ENCODE peak calls at places on chromosomes 5 and 9, in eight cellular contexts. One of them, this sample, is unnamed. For H3K4me1, the result is how much of the 10 kb centered on the place peaks cover.

GRCh38 chr9:16069671-16070586 is 517.1 kb downstream of the CCDC171 start:
- DNase-seq in thoracic aorta: no peak
- DNase-seq in CD8-positive, alpha-beta T cell: no peak
- DNase-seq in neural progenitor cell: peak
- DNase-seq in endodermal cell: no peak
- DNase-seq in psoas muscle: no peak
- DNase-seq in DND-41: no peak
- DNase-seq in mammary epithelial cell: no peak
- DNase-seq in this sample: no peak

GRCh38 chr9:128142596-128142995 is 6.7 kb upstream of the LCN2 start:
- DNase-seq in thoracic aorta: no peak
- DNase-seq in CD8-positive, alpha-beta T cell: no peak
- DNase-seq in neural progenitor cell: no peak
- DNase-seq in endodermal cell: no peak
- DNase-seq in psoas muscle: peak
- DNase-seq in DND-41: no peak
- DNase-seq in mammary epithelial cell: no peak
- DNase-seq in this sample: no peak

GRCh38 chr9:77996696-77997095 is 34.9 kb downstream of the GNAQ start:
- DNase-seq in thoracic aorta: no peak
- DNase-seq in CD8-positive, alpha-beta T cell: no peak
- DNase-seq in neural progenitor cell: no peak
- DNase-seq in endodermal cell: no peak
- DNase-seq in psoas muscle: no peak
- DNase-seq in DND-41: no peak
- DNase-seq in mammary epithelial cell: no peak
- DNase-seq in this sample: no peak

GRCh38 chr5:69498384-69498783 is 5.8 kb downstream of the OCLN start:
- DNase-seq in thoracic aorta: no peak
- DNase-seq in CD8-positive, alpha-beta T cell: no peak
- DNase-seq in neural progenitor cell: no peak
- DNase-seq in endodermal cell: no peak
- DNase-seq in psoas muscle: no peak
- DNase-seq in DND-41: no peak
- DNase-seq in mammary epithelial cell: no peak
- DNase-seq in this sample: no peak

GRCh38 chr9:129143461-129143927 is 32.3 kb downstream of the PTPA start:
- DNase-seq in thoracic aorta: no peak
- DNase-seq in CD8-positive, alpha-beta T cell: no peak
- DNase-seq in neural progenitor cell: no peak
- DNase-seq in endodermal cell: peak
- DNase-seq in psoas muscle: peak
- DNase-seq in DND-41: no peak
- DNase-seq in mammary epithelial cell: no peak
- DNase-seq in this sample: peak

GRCh38 chr9:76637426-76637825 is 126.8 kb upstream of the PCA3 start:
- DNase-seq in thoracic aorta: no peak
- DNase-seq in CD8-positive, alpha-beta T cell: no peak
- DNase-seq in neural progenitor cell: no peak
- DNase-seq in endodermal cell: no peak
- DNase-seq in psoas muscle: no peak
- DNase-seq in DND-41: no peak
- DNase-seq in mammary epithelial cell: peak
- DNase-seq in this sample: no peak

GRCh38 chr5:168649306-168649705 is 70.1 kb upstream of the PANK3 start:
- DNase-seq in thoracic aorta: no peak
- DNase-seq in CD8-positive, alpha-beta T cell: no peak
- DNase-seq in neural progenitor cell: no peak
- DNase-seq in endodermal cell: no peak
- DNase-seq in psoas muscle: no peak
- DNase-seq in DND-41: no peak
- DNase-seq in mammary epithelial cell: peak
- DNase-seq in this sample: no peak

GRCh38 chr5:174935854-174936474 is 211.6 kb downstream of the MSX2 start:
- DNase-seq in thoracic aorta: no peak
- DNase-seq in CD8-positive, alpha-beta T cell: peak
- DNase-seq in neural progenitor cell: peak
- DNase-seq in endodermal cell: peak
- DNase-seq in psoas muscle: peak
- DNase-seq in DND-41: peak
- DNase-seq in mammary epithelial cell: peak
- DNase-seq in this sample: peak

GRCh38 chr9:86263876-86264275 is 4.4 kb upstream of the C9orf153 start:
- DNase-seq in thoracic aorta: no peak
- DNase-seq in CD8-positive, alpha-beta T cell: no peak
- DNase-seq in neural progenitor cell: no peak
- DNase-seq in endodermal cell: no peak
- DNase-seq in psoas muscle: no peak
- DNase-seq in DND-41: no peak
- DNase-seq in mammary epithelial cell: no peak
- DNase-seq in this sample: no peak

DNA sequence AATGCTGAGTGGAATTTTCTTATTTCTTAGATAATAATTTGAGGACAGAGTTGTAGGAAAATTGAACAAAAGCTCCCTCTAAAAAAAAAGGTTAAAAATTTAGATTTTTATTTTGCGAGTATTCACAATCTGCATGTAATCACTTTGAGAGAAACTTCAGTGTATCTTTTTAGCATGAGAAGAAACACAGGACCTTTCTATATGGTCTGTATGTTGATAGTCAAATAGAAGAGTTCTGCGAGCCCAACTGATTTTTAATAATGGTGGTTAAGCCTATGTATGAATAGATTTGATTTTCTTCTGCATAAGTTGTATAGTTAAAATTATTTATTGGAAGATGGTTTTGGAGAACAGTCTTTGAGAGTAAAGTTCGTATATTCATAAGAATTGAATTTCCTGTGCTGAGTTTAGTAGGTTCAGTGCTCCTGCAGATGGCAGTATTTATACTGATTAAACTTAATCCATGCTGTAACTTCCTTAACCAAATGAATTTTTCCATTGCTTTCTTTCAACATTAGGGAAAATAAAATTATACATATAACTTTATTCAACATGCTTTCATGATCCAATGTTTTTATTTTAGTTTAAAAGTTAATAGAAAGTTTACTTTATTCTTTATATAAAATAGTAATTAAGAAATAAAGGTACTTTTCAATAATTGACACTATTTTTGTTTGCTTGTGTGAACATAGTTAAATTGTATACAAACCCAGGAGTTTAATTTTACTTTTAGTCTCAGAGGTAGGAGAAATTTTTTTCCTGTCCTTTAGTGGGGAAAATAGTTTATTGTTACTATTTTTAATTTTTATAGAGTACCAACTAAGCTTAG is 19.6 kb downstream of the TCERG1 start:
- DNase-seq in thoracic aorta: no peak
- DNase-seq in CD8-positive, alpha-beta T cell: no peak
- DNase-seq in neural progenitor cell: peak
- DNase-seq in endodermal cell: no peak
- DNase-seq in psoas muscle: no peak
- DNase-seq in DND-41: no peak
- DNase-seq in mammary epithelial cell: no peak
- DNase-seq in this sample: no peak
- TF ChIP-seq CTCF in thoracic aorta: peak
- TF ChIP-seq CTCF in CD8-positive, alpha-beta T cell: no peak
- TF ChIP-seq CTCF in neural progenitor cell: peak
- TF ChIP-seq CTCF in endodermal cell: peak
- TF ChIP-seq CTCF in psoas muscle: peak
- TF ChIP-seq CTCF in DND-41: peak
- TF ChIP-seq CTCF in mammary epithelial cell: peak
- TF ChIP-seq CTCF in this sample: no peak

DNA sequence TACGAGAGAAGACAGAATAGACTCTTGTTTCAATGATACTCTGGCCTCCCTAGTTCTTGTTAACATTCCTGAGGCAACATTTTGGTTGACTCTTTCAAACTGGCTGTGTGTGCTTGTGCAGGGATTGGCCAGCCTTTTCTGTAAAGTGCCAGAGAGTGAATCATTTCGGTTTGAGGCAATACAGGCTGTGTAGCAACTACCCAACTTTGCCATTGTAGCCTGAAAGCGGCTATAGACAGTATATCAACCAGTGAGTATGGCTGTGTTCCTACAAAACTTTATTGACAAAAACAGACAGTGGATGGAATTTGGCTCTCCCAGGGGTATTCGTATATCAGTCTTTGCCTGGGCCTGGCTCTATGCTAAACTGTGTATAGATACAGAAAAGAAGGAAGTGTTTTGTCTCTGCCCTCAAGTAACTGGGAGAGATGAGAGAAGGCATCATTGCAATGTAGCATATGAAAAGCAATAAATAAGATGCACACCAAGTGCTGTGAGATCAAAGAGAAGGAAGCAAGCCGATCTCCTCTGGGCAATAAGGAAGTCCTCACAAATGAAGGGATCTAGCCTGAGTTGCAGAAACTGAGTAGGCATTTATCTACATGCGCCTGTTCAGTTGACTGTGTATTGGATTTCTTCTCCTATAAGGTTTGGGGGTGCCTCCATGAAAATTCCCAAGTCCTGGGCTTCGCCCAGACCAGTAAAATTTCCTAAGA is 568.0 kb upstream of the KLF4 start:
- DNase-seq in thoracic aorta: no peak
- DNase-seq in CD8-positive, alpha-beta T cell: no peak
- DNase-seq in neural progenitor cell: no peak
- DNase-seq in endodermal cell: no peak
- DNase-seq in psoas muscle: no peak
- DNase-seq in DND-41: no peak
- DNase-seq in mammary epithelial cell: peak
- DNase-seq in this sample: peak
- H3K4me1 ChIP-seq in thoracic aorta: under half
- H3K4me1 ChIP-seq in CD8-positive, alpha-beta T cell: under half
- H3K4me1 ChIP-seq in neural progenitor cell: half or more
- H3K4me1 ChIP-seq in endodermal cell: under half
- H3K4me1 ChIP-seq in psoas muscle: under half
- H3K4me1 ChIP-seq in DND-41: under half
- H3K4me1 ChIP-seq in mammary epithelial cell: under half
- H3K4me1 ChIP-seq in this sample: under half

GRCh38 chr5:1279443-1280151 is 15.3 kb downstream of the TERT start:
- DNase-seq in thoracic aorta: no peak
- DNase-seq in CD8-positive, alpha-beta T cell: no peak
- DNase-seq in neural progenitor cell: no peak
- DNase-seq in endodermal cell: no peak
- DNase-seq in psoas muscle: no peak
- DNase-seq in DND-41: no peak
- DNase-seq in mammary epithelial cell: no peak
- DNase-seq in this sample: no peak

GRCh38 chr5:1282139-1282992 is 12.5 kb downstream of the TERT start:
- DNase-seq in thoracic aorta: no peak
- DNase-seq in CD8-positive, alpha-beta T cell: peak
- DNase-seq in neural progenitor cell: no peak
- DNase-seq in endodermal cell: peak
- DNase-seq in psoas muscle: no peak
- DNase-seq in DND-41: no peak
- DNase-seq in mammary epithelial cell: peak
- DNase-seq in this sample: no peak

GRCh38 chr5:1278656-1279442 is 16.0 kb downstream of the TERT start:
- DNase-seq in thoracic aorta: no peak
- DNase-seq in CD8-positive, alpha-beta T cell: no peak
- DNase-seq in neural progenitor cell: no peak
- DNase-seq in endodermal cell: no peak
- DNase-seq in psoas muscle: no peak
- DNase-seq in DND-41: no peak
- DNase-seq in mammary epithelial cell: no peak
- DNase-seq in this sample: no peak

GRCh38 chr5:1281038-1281882 is 13.6 kb downstream of the TERT start:
- DNase-seq in thoracic aorta: no peak
- DNase-seq in CD8-positive, alpha-beta T cell: peak
- DNase-seq in neural progenitor cell: no peak
- DNase-seq in endodermal cell: no peak
- DNase-seq in psoas muscle: no peak
- DNase-seq in DND-41: no peak
- DNase-seq in mammary epithelial cell: no peak
- DNase-seq in this sample: no peak

DNA sequence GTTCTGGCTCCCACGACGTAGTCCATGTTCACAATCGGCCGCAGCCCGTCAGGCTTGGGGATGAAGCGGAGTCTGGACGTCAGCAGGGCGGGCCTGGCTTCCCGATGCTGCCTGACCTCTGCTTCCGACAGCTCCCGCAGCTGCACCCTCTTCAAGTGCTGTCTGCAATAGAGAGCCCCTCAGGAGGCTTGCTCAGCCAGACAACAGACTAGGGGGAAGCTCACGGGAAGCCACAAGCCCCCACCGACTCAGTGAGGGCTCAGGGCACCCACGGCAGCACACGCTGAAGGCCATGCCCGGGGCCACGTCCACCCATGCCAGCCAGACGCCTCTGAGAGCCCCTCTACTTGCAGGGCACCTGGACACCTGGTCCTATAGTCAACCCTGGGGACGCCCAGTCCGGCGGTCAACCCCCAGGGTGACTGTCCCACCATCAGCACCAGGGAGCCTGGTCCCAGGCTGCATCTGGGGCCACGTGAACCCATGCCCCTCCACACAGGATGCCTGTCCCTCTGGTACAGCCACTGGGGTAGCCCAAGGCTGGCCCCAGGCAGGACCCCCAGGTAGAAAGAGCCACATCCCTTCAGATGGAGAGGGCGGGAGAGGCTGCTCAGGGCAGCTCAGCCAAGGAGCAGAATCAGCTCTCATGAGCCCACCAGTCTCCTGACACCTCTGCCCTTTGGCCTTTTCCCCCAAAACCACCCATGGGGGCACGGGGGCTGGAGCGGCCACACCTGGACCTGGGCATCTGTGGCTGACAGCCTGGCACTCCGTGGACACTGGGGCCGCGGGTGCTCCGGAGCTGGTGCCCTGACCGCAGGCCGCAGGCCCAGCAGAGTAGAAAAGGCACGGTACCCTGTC is 14.5 kb downstream of the TERT start:
- DNase-seq in thoracic aorta: no peak
- DNase-seq in CD8-positive, alpha-beta T cell: no peak
- DNase-seq in neural progenitor cell: no peak
- DNase-seq in endodermal cell: no peak
- DNase-seq in psoas muscle: no peak
- DNase-seq in DND-41: no peak
- DNase-seq in mammary epithelial cell: no peak
- DNase-seq in this sample: no peak
- TF ChIP-seq CTCF in thoracic aorta: no peak
- TF ChIP-seq CTCF in CD8-positive, alpha-beta T cell: no peak
- TF ChIP-seq CTCF in neural progenitor cell: no peak
- TF ChIP-seq CTCF in endodermal cell: no peak
- TF ChIP-seq CTCF in psoas muscle: no peak
- TF ChIP-seq CTCF in DND-41: no peak
- TF ChIP-seq CTCF in mammary epithelial cell: no peak
- TF ChIP-seq CTCF in this sample: no peak

DNA sequence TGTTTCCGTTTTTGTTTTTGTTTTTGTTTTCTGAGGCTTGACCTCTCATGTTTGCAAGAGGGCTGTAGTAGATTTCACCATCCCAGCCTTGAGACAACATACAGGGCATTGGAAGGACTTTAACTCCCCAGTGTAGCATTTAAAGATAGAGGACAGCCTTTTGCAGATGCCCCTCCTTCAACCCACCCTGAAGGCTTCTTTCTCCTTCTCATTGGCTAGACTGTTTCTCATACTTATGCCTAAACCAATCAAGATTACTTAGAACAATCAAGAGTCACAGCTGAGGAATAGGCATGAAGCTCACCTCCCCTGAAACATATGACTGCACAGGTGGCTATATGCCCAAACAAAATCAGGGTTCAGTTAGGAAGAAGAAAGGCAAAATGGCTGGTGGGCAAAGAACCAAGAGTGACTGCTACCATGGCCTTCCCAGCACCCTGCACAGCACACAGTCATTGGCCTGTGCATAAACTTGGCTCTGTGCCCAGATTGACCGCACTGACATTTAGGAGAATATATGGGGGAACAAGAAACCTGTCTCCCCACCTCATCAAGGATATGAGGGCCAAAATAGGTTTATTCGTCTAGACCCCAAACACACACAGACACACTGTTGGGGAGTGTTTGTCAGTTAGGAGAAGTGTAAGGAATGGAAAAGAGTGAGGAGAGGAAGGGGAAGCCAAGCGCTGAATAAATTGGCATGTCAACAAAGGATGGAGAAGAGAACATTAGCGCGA is 137.2 kb upstream of the RANBP3L start:
- DNase-seq in thoracic aorta: no peak
- DNase-seq in CD8-positive, alpha-beta T cell: no peak
- DNase-seq in neural progenitor cell: no peak
- DNase-seq in endodermal cell: no peak
- DNase-seq in psoas muscle: no peak
- DNase-seq in DND-41: no peak
- DNase-seq in mammary epithelial cell: no peak
- DNase-seq in this sample: no peak
- H3K4me1 ChIP-seq in thoracic aorta: under half
- H3K4me1 ChIP-seq in CD8-positive, alpha-beta T cell: under half
- H3K4me1 ChIP-seq in neural progenitor cell: under half
- H3K4me1 ChIP-seq in endodermal cell: under half
- H3K4me1 ChIP-seq in psoas muscle: under half
- H3K4me1 ChIP-seq in DND-41: under half
- H3K4me1 ChIP-seq in mammary epithelial cell: under half
- H3K4me1 ChIP-seq in this sample: under half

This sample was measured in lung.